ENCODE peak calls at places on chromosomes 5 and 9, in nine cellular contexts. C, L, R, G, T, J, Y, O and Q are unnamed samples.

GRCh38 chr5:1185038-1185651 is 16.2 kb upstream of the SLC6A19 start:
- DNase-seq in Y (no peak), R (no peak), C (no peak), J (no peak), T (no peak), G (no peak), O (no peak), L (no peak), Q (no peak)

GRCh38 chr9:116115731-116116353 is 37.7 kb upstream of the PAPPA start:
- DNase-seq in L (no peak), R (no peak), C (peak; percentile 56), T (no peak), Y (no peak), O (no peak), G (no peak), J (no peak), Q (no peak)

GRCh38 chr9:106758911-106759310 is 104.1 kb upstream of the ZNF462 start:
- DNase-seq in Y (no peak), G (no peak), O (no peak), R (peak; percentile 11), J (no peak), L (no peak), C (no peak), T (no peak), Q (peak; percentile 39)

GRCh38 chr9:136619742-136620440 is 42.8 kb upstream of the EGFL7 start:
- DNase-seq in R (peak; percentile 21), T (no peak), C (no peak), O (no peak), Y (peak; percentile 74), J (no peak), L (no peak), G (no peak), Q (peak; percentile 29)

GRCh38 chr5:68499952-68500351 is 284.4 kb downstream of the PIK3R1 start:
- DNase-seq in Y (no peak), T (no peak), J (no peak), G (no peak), R (peak; percentile 82), C (no peak), L (no peak), O (no peak), Q (no peak)

GRCh38 chr5:153891394-153891793 is 147.3 kb downstream of the FAM114A2 start:
- DNase-seq in T (no peak), L (no peak), J (no peak), Y (no peak), R (no peak), C (no peak), G (no peak), O (no peak), Q (no peak)

GRCh38 chr5:158023266-158023665 is 164.3 kb upstream of the CLINT1 start:
- DNase-seq in T (no peak), O (no peak), G (no peak), C (peak; percentile 16), J (no peak), L (no peak), Y (no peak), R (peak; percentile 19), Q (peak; percentile 49)

GRCh38 chr5:59661939-59662615 is 231.4 kb downstream of the PDE4D start:
- DNase-seq in Y (no peak), J (no peak), L (no peak), T (no peak), C (peak; percentile 88), O (peak; percentile 8), G (no peak), R (no peak), Q (peak; percentile 56)

GRCh38 chr5:93790401-93790800 is 49.0 kb upstream of the POU5F2 start:
- DNase-seq in Y (no peak), G (no peak), J (no peak), T (no peak), L (no peak), O (no peak), C (no peak), R (peak; percentile 67), Q (no peak)